ENCODE peak calls at places on chromosomes 11 and 22, in six cellular contexts. I, T, B, Q, U and W are unnamed samples.

GRCh38 chr11:68321293-68322030 is 9.1 kb downstream of the LRP5 start:
- DNase-seq in I (no peak), T (no peak), B (no peak), Q (no peak), U (no peak), W (no peak)

GRCh38 chr22:48632641-48633246 is 1194.9 kb downstream of the BRD1 start:
- DNase-seq in I (no peak), T (no peak), B (no peak), Q (no peak), U (no peak), W (no peak)

GRCh38 chr22:48772286-48772907 is 1055.3 kb downstream of the BRD1 start:
- DNase-seq in I (no peak), T (no peak), B (no peak), Q (no peak), U (no peak), W (no peak)

GRCh38 chr22:47075568-47075967 is 313.1 kb downstream of the TBC1D22A start:
- DNase-seq in I (no peak), T (no peak), B (no peak), Q (no peak), U (no peak), W (no peak)

GRCh38 chr11:819943-820649 is 1.4 kb downstream of the PNPLA2 start:
- DNase-seq in I (peak), T (peak), B (peak), Q (peak), U (no peak), W (peak)

GRCh38 chr11:106399075-106399500 is 321.6 kb downstream of the AASDHPPT start:
- DNase-seq in I (peak), T (no peak), B (no peak), Q (no peak), U (peak), W (peak)

GRCh38 chr11:62125881-62126280 is 2.1 kb downstream of the INCENP start:
- DNase-seq in I (no peak), T (no peak), B (no peak), Q (no peak), U (no peak), W (no peak)

GRCh38 chr11:44788536-44789227 is 61.9 kb downstream of the TSPAN18 start:
- DNase-seq in I (no peak), T (no peak), B (no peak), Q (no peak), U (no peak), W (peak)

GRCh38 chr11:106172389-106172991 is 95.0 kb downstream of the AASDHPPT start:
- DNase-seq in I (no peak), T (no peak), B (no peak), Q (no peak), U (peak), W (peak)

GRCh38 chr22:41557401-41558240 is 3.2 kb upstream of the CSDC2 start:
- DNase-seq in I (peak), T (no peak), B (no peak), Q (no peak), U (no peak), W (peak)

GRCh38 chr11:27646051-27646818 is 54.0 kb downstream of the BDNF start:
- DNase-seq in I (no peak), T (no peak), B (no peak), Q (no peak), U (no peak), W (no peak)

GRCh38 chr22:34842630-34843029 is 223.3 kb upstream of the ISX start:
- DNase-seq in I (no peak), T (no peak), B (no peak), Q (no peak), U (no peak), W (no peak)

GRCh38 chr11:126963603-126964353 is 36.8 kb downstream of the KIRREL3 start:
- DNase-seq in I (peak), T (no peak), B (no peak), Q (no peak), U (no peak), W (peak)